ENCODE peak calls at places on chromosome 7, in five cellular contexts. One of them, this sample, is unnamed.

GRCh38 chr7:96236198-96237039 is 85.5 kb downstream of the SLC25A13 start:
- DNase-seq in left lung: no peak
- DNase-seq in lower lobe of right lung: no peak
- DNase-seq in upper lobe of left lung: no peak
- DNase-seq in fibroblast of the aortic adventitia: peak
- DNase-seq in this sample: peak

GRCh38 chr7:104982773-104983619 is 31.0 kb upstream of the KMT2E start:
- DNase-seq in upper lobe of left lung: no peak
- DNase-seq in left lung: no peak
- DNase-seq in lower lobe of right lung: no peak
- DNase-seq in fibroblast of the aortic adventitia: no peak
- DNase-seq in this sample: no peak

GRCh38 chr7:842436-843031 is 10.3 kb downstream of the SUN1 start:
- DNase-seq in fibroblast of the aortic adventitia: no peak
- DNase-seq in upper lobe of left lung: no peak
- DNase-seq in left lung: peak
- DNase-seq in lower lobe of right lung: peak
- DNase-seq in this sample: no peak

GRCh38 chr7:66837007-66837406 is 84.0 kb upstream of the TMEM248 start:
- DNase-seq in upper lobe of left lung: no peak
- DNase-seq in left lung: no peak
- DNase-seq in lower lobe of right lung: peak
- DNase-seq in fibroblast of the aortic adventitia: no peak
- DNase-seq in this sample: peak

GRCh38 chr7:33091111-33091531 is 18.1 kb downstream of the RP9 start:
- DNase-seq in lower lobe of right lung: no peak
- DNase-seq in upper lobe of left lung: no peak
- DNase-seq in left lung: no peak
- DNase-seq in fibroblast of the aortic adventitia: peak
- DNase-seq in this sample: peak

GRCh38 chr7:157555921-157556320 is 219.1 kb downstream of the DNAJB6 start:
- DNase-seq in upper lobe of left lung: no peak
- DNase-seq in lower lobe of right lung: no peak
- DNase-seq in left lung: peak
- DNase-seq in fibroblast of the aortic adventitia: no peak
- DNase-seq in this sample: no peak

GRCh38 chr7:81693894-81694293 is 76.0 kb downstream of the HGF start:
- DNase-seq in lower lobe of right lung: no peak
- DNase-seq in fibroblast of the aortic adventitia: no peak
- DNase-seq in upper lobe of left lung: no peak
- DNase-seq in left lung: no peak
- DNase-seq in this sample: no peak

GRCh38 chr7:33339074-33339805 is 209.9 kb downstream of the BBS9 start:
- DNase-seq in lower lobe of right lung: no peak
- DNase-seq in fibroblast of the aortic adventitia: peak
- DNase-seq in upper lobe of left lung: no peak
- DNase-seq in left lung: no peak
- DNase-seq in this sample: no peak

GRCh38 chr7:70788276-70788675 is 343.7 kb upstream of the GALNT17 start:
- DNase-seq in fibroblast of the aortic adventitia: no peak
- DNase-seq in upper lobe of left lung: no peak
- DNase-seq in left lung: no peak
- DNase-seq in lower lobe of right lung: no peak
- DNase-seq in this sample: no peak

GRCh38 chr7:151082151-151083070 is 882 bp downstream of the TMUB1 start:
- DNase-seq in left lung: peak
- DNase-seq in lower lobe of right lung: no peak
- DNase-seq in upper lobe of left lung: peak
- DNase-seq in fibroblast of the aortic adventitia: no peak
- DNase-seq in this sample: no peak

GRCh38 chr7:123557016-123557630 is 495 bp downstream of the NDUFA5 start:
- DNase-seq in upper lobe of left lung: no peak
- DNase-seq in fibroblast of the aortic adventitia: no peak
- DNase-seq in left lung: no peak
- DNase-seq in lower lobe of right lung: no peak
- DNase-seq in this sample: no peak

GRCh38 chr7:83060218-83060617 is 102.5 kb downstream of the PCLO start:
- DNase-seq in fibroblast of the aortic adventitia: no peak
- DNase-seq in lower lobe of right lung: no peak
- DNase-seq in left lung: no peak
- DNase-seq in upper lobe of left lung: no peak
- DNase-seq in this sample: peak

GRCh38 chr7:91162415-91162814 is 101.8 kb upstream of the FZD1 start:
- DNase-seq in fibroblast of the aortic adventitia: no peak
- DNase-seq in lower lobe of right lung: no peak
- DNase-seq in left lung: no peak
- DNase-seq in upper lobe of left lung: no peak
- DNase-seq in this sample: no peak

GRCh38 chr7:88009651-88010050 is 75.6 kb downstream of the ADAM22 start:
- DNase-seq in lower lobe of right lung: no peak
- DNase-seq in fibroblast of the aortic adventitia: no peak
- DNase-seq in left lung: no peak
- DNase-seq in upper lobe of left lung: no peak
- DNase-seq in this sample: no peak

GRCh38 chr7:7122033-7122478 is 60.3 kb upstream of the C1GALT1 start:
- DNase-seq in fibroblast of the aortic adventitia: peak
- DNase-seq in lower lobe of right lung: no peak
- DNase-seq in upper lobe of left lung: no peak
- DNase-seq in left lung: no peak
- DNase-seq in this sample: no peak

GRCh38 chr7:70829221-70830059 is 302.5 kb upstream of the GALNT17 start:
- DNase-seq in fibroblast of the aortic adventitia: peak
- DNase-seq in left lung: peak
- DNase-seq in lower lobe of right lung: peak
- DNase-seq in upper lobe of left lung: peak
- DNase-seq in this sample: peak

DNA sequence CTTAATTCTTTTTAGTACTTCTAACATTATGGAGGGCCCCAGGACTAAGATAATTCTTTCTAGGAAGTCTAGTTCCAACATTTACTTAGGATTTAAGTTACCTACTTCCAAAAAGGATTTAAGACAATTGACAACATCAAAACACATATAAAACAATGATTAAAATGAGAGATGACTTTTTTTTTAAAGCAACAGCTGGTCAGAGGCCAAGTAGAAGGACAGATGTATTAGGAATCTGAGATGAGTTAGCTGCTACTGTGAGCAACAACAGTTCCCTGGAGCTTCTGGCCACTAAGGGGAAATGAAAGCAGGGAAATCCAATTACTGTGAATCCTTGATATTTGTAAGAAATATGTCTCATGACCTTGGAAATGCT is 222.3 kb downstream of the PHTF2 start:
- DNase-seq in upper lobe of left lung: no peak
- DNase-seq in left lung: no peak
- DNase-seq in lower lobe of right lung: no peak
- DNase-seq in fibroblast of the aortic adventitia: no peak
- DNase-seq in this sample: no peak
- TF ChIP-seq CTCF in upper lobe of left lung: no peak
- TF ChIP-seq CTCF in left lung: no peak
- TF ChIP-seq CTCF in lower lobe of right lung: no peak
- TF ChIP-seq CTCF in fibroblast of the aortic adventitia: no peak
- TF ChIP-seq CTCF in this sample: no peak

DNA sequence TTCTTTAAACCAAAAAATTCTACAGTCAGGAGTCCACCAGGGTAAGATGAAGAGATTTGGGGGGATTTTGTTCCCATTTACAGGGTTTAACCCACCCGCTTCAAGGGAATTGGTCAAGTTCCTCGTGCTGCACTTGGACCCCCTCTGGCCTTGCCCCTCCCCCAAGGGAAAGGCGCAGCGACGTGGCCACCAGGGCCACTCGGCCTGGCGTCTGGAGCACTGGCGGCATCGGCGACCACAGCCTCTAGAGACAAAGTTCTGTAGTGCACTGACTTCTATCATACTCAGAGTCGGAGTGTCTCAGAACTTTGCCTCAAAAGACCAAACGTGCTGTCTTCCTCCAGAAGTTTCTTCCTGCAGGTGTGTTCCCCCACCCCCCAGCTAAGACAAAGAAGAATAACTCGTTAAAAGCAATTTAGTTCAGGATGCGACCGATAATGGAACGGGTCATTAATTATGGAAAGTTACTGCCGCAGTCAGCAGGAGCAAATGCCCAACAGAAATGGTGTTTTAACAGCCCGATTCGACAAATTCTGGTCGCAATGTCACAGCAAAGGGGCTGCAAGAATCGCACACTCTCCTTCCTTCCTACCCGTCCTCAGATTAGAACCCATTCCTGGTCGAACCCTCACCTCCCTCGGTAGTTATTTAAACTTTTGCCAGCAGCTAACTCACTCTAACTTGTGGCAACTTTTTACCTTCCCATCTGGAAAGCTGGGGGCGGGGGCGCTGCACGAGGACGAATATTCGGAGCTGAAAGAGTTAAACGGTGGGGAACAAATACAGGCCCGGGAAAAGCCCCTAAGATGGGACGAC is 202.1 kb upstream of the NFE2L3 start:
- DNase-seq in left lung: no peak
- DNase-seq in upper lobe of left lung: peak
- DNase-seq in fibroblast of the aortic adventitia: no peak
- DNase-seq in lower lobe of right lung: no peak
- DNase-seq in this sample: no peak
- TF ChIP-seq CTCF in left lung: no peak
- TF ChIP-seq CTCF in upper lobe of left lung: no peak
- TF ChIP-seq CTCF in fibroblast of the aortic adventitia: no peak
- TF ChIP-seq CTCF in lower lobe of right lung: no peak
- TF ChIP-seq CTCF in this sample: no peak

DNA sequence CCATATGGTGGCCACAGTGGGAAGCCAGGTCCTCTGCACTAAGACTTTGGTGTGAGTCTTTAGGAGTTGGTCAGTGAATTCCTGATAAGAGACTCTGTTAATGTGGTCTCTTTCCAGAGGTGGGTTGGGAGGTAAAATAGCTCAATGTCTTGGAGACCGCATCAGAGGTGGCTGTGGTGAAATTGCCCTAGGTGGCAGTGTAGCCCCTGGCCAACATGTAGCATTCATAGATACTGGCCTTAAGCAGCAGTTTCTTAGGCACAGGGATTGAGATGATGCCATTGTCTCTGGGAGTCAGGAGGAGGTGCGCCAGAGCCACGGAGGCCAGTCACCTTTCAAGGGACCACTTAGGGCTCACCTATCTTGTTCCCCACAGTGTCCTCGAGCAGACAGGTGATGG is 202.8 kb downstream of the CREB5 start:
- DNase-seq in fibroblast of the aortic adventitia: peak
- DNase-seq in upper lobe of left lung: no peak
- DNase-seq in lower lobe of right lung: no peak
- DNase-seq in left lung: no peak
- DNase-seq in this sample: no peak
- TF ChIP-seq CTCF in fibroblast of the aortic adventitia: peak
- TF ChIP-seq CTCF in upper lobe of left lung: no peak
- TF ChIP-seq CTCF in lower lobe of right lung: peak
- TF ChIP-seq CTCF in left lung: no peak
- TF ChIP-seq CTCF in this sample: peak

DNA sequence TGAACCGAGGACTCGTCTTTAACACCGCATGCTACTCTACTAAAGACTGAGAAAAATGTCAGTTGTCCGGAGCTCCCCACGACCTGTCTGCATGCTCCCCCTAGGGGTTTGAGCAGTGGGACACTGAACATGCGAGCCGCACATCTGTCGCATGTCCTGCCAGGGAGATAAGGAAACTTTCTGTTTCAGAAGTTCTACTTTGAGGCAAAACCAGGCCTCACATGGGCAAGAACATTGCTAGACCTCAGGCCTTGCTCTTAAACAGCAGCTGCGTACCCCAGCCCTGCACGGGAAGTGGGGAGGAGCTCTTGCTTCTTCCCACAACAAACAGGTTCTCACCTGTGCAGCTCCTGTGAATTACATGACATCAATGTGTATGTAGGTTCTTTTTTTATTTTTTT is 30.3 kb upstream of the HERPUD2 start:
- DNase-seq in upper lobe of left lung: no peak
- DNase-seq in fibroblast of the aortic adventitia: no peak
- DNase-seq in left lung: no peak
- DNase-seq in lower lobe of right lung: no peak
- DNase-seq in this sample: no peak
- TF ChIP-seq CTCF in upper lobe of left lung: no peak
- TF ChIP-seq CTCF in fibroblast of the aortic adventitia: no peak
- TF ChIP-seq CTCF in left lung: no peak
- TF ChIP-seq CTCF in lower lobe of right lung: peak
- TF ChIP-seq CTCF in this sample: no peak

GRCh38 chr7:102300643-102301211 is 14.1 kb downstream of the SH2B2 start:
- DNase-seq in upper lobe of left lung: peak
- DNase-seq in lower lobe of right lung: no peak
- DNase-seq in left lung: peak
- DNase-seq in fibroblast of the aortic adventitia: no peak
- DNase-seq in this sample: no peak
- TF ChIP-seq CTCF in upper lobe of left lung: no peak
- TF ChIP-seq CTCF in lower lobe of right lung: no peak
- TF ChIP-seq CTCF in left lung: no peak
- TF ChIP-seq CTCF in fibroblast of the aortic adventitia: no peak
- TF ChIP-seq CTCF in this sample: no peak

DNA sequence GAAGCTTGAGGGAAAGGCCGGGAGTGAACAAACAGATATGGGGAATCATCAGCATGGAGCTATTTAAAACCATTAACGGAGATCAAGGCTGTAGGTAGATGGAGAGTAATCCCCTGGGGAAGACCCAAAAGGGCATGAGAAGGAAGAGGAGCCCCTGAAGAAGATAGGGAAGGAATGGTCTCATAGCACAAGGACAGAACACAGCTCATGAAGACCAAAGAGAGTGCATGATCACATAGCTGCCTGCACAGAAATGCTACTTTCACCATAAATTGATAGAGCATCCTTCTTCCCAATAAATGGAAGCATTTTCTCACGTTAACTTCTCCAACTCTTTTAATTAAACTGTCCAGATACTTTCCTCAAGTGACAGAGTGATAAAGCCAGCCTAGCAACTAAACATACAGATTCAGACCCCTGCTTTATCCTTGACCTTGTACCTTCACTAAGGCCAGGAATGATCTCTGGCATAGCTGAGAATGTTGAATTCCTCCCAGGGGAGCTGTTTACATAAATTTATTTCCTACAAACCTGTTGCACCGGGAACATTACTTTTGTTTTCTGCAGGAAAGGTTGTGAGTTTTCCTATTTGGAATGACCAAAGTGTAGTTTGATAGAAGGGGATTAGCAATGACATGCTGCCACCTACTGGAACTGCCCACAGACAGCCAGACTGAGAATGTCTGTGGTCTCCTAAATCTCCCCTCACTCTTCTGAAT is 110.8 kb upstream of the LRGUK start:
- DNase-seq in fibroblast of the aortic adventitia: peak
- DNase-seq in left lung: no peak
- DNase-seq in upper lobe of left lung: no peak
- DNase-seq in lower lobe of right lung: no peak
- DNase-seq in this sample: peak
- TF ChIP-seq CTCF in fibroblast of the aortic adventitia: peak
- TF ChIP-seq CTCF in left lung: peak
- TF ChIP-seq CTCF in upper lobe of left lung: peak
- TF ChIP-seq CTCF in lower lobe of right lung: peak
- TF ChIP-seq CTCF in this sample: peak

This sample was measured in fibroblast of pulmonary artery.